ENCODE peak calls at places on chromosomes 3 and 15, in eight cellular contexts. E is LNCaP clone FGC, N is WERI-Rb-1, W is GM06990, X is transverse colon, O is ovary, V is AG04450, R is body of pancreas. Z is an unnamed sample.

GRCh38 chr15:38071211-38071972 is 137.0 kb downstream of the TMCO5A start:
- DNase-seq in E (no peak), N (no peak), W (no peak), X (no peak), O (no peak), V (no peak), R (no peak), Z (no peak)

GRCh38 chr3:99868438-99868723 is 50.7 kb downstream of the CMSS1 start:
- DNase-seq in E (no peak), N (peak), W (no peak), X (no peak), O (no peak), V (no peak), R (no peak), Z (no peak)

GRCh38 chr3:10286596-10287295 is 6.0 kb downstream of the GHRL start:
- DNase-seq in E (no peak), N (no peak), W (no peak), X (no peak), O (no peak), V (peak), R (no peak), Z (peak)

GRCh38 chr3:45224824-45225464 is 1.1 kb downstream of the TMEM158 start:
- DNase-seq in E (peak), N (peak), W (peak), X (peak), O (peak), V (peak), R (peak), Z (no peak)

GRCh38 chr3:72576563-72576962 is 271.7 kb downstream of the SHQ1 start:
- DNase-seq in E (no peak), N (no peak), W (no peak), X (no peak), O (no peak), V (no peak), R (no peak), Z (no peak)

GRCh38 chr15:40115670-40116093 is 7.0 kb upstream of the BMF start:
- DNase-seq in E (no peak), N (no peak), W (peak), X (peak), O (no peak), V (no peak), R (peak), Z (no peak)

GRCh38 chr3:141203866-141204265 is 27.8 kb upstream of the PXYLP1 start:
- DNase-seq in E (no peak), N (no peak), W (no peak), X (no peak), O (no peak), V (no peak), R (no peak), Z (no peak)

GRCh38 chr3:29773481-29773880 is 492.6 kb downstream of the RBMS3 start:
- DNase-seq in E (no peak), N (no peak), W (no peak), X (no peak), O (no peak), V (no peak), R (no peak), Z (no peak)

GRCh38 chr3:148600902-148601765 is 96.6 kb upstream of the AGTR1 start:
- DNase-seq in E (no peak), N (no peak), W (no peak), X (peak), O (no peak), V (no peak), R (peak), Z (peak)

GRCh38 chr3:139655880-139656279 is 21.9 kb downstream of the NMNAT3 start:
- DNase-seq in E (no peak), N (no peak), W (no peak), X (no peak), O (no peak), V (no peak), R (no peak), Z (peak)

GRCh38 chr15:88701561-88702095 is 62.8 kb downstream of the ISG20 start:
- DNase-seq in E (no peak), N (no peak), W (no peak), X (peak), O (no peak), V (no peak), R (peak), Z (no peak)

GRCh38 chr3:130609166-130609574 is 92.2 kb downstream of the COL6A6 start:
- DNase-seq in E (no peak), N (no peak), W (no peak), X (no peak), O (peak), V (no peak), R (peak), Z (no peak)

GRCh38 chr3:147655236-147655635 is 246.1 kb downstream of the ZIC1 start:
- DNase-seq in E (no peak), N (no peak), W (no peak), X (no peak), O (no peak), V (no peak), R (no peak), Z (no peak)

GRCh38 chr15:39267685-39268084 is 313.2 kb upstream of the THBS1 start:
- DNase-seq in E (no peak), N (no peak), W (no peak), X (no peak), O (no peak), V (no peak), R (no peak), Z (no peak)

GRCh38 chr15:85751731-85752421 is 42.8 kb downstream of the KLHL25 start:
- DNase-seq in E (no peak), N (no peak), W (no peak), X (no peak), O (no peak), V (no peak), R (peak), Z (no peak)

GRCh38 chr3:177470200-177470941 is 273.1 kb upstream of the TBL1XR1 start:
- DNase-seq in E (no peak), N (no peak), W (no peak), X (no peak), O (no peak), V (no peak), R (no peak), Z (no peak)

GRCh38 chr15:28919679-28920655 is 34.2 kb downstream of the APBA2 start:
- DNase-seq in E (no peak), N (no peak), W (no peak), X (no peak), O (no peak), V (no peak), R (no peak), Z (no peak)

GRCh38 chr3:134423153-134423552 is 48.9 kb upstream of the AMOTL2 start:
- DNase-seq in E (no peak), N (peak), W (no peak), X (no peak), O (no peak), V (no peak), R (peak), Z (no peak)

GRCh38 chr3:128390867-128391266 is 75.8 kb downstream of the DNAJB8 start:
- DNase-seq in E (no peak), N (no peak), W (no peak), X (no peak), O (no peak), V (no peak), R (no peak), Z (no peak)

GRCh38 chr15:99906793-99907192 is 173.6 kb upstream of the LYSMD4 start:
- DNase-seq in E (no peak), N (no peak), W (no peak), X (no peak), O (no peak), V (no peak), R (no peak), Z (no peak)

GRCh38 chr3:160224256-160224655 is 966 bp upstream of the C3orf80 start:
- DNase-seq in E (no peak), N (no peak), W (no peak), X (no peak), O (no peak), V (no peak), R (no peak), Z (no peak)

GRCh38 chr3:172859035-172859434 is 108.5 kb downstream of the ECT2 start:
- DNase-seq in E (no peak), N (peak), W (no peak), X (no peak), O (no peak), V (no peak), R (no peak), Z (no peak)

GRCh38 chr3:88057650-88058321 is 1.0 kb downstream of the CGGBP1 start:
- DNase-seq in E (no peak), N (no peak), W (no peak), X (no peak), O (no peak), V (no peak), R (no peak), Z (no peak)

GRCh38 chr3:42683875-42684593 is 1.3 kb upstream of the KLHL40 start:
- DNase-seq in E (no peak), N (peak), W (no peak), X (peak), O (no peak), V (peak), R (no peak), Z (peak)

GRCh38 chr15:48962662-48963523 is 826 bp downstream of the SHC4 start:
- DNase-seq in E (no peak), N (no peak), W (no peak), X (no peak), O (peak), V (no peak), R (peak), Z (no peak)

GRCh38 chr15:41577863-41578735 is 19.1 kb downstream of the TYRO3 start:
- DNase-seq in E (no peak), N (no peak), W (no peak), X (no peak), O (no peak), V (no peak), R (peak), Z (no peak)

GRCh38 chr3:134516905-134517304 is 31.0 kb downstream of the CEP63 start:
- DNase-seq in E (no peak), N (no peak), W (no peak), X (no peak), O (no peak), V (no peak), R (no peak), Z (no peak)

GRCh38 chr3:101038393-101038792 is 45.2 kb upstream of the ABI3BP start:
- DNase-seq in E (no peak), N (no peak), W (no peak), X (no peak), O (no peak), V (no peak), R (no peak), Z (no peak)

DNA sequence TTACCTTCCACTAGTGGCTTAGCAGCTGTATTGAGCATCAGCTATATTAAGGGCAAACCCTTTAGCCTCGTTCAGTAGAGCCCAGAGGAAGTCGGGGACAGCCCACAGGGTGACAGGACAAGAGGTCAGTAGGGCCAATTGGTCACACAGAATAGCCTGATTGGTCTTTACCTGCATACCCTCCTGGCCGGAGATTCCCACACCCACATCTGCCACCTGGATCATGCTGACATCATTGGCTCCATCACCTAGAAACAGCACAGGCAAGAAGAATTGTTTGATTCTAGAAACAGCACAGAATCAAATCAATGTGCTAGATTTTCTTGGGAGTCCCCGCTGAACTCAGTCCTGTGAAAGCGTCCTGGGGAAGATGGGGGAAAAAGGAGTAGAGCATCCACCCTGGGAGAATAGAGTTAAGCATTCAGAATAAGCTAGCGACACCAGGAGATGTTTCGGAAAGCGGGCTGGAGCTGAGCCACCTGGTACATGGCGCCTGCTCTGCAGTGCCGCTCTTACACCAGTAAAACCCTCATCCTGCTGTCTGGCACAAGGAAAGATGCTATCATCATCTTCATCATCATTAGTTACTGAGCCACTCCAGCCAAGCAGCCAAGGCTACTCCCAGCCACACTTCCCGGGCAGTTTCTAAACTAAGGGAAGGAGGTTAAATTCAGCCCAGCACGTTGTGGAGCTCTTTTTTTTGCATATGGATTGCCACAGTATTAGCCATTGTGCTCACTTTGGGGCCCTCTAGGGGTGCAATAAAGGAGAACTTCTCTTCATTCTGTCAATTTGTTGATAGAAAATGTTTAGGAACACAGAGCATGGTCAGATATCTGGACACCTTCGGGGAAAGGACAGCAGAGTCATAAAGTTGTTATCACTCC is 171.3 kb downstream of the ATP10A start:
- DNase-seq in E (no peak), N (no peak), W (no peak), X (no peak), O (no peak), V (no peak), R (no peak), Z (no peak)
- TF ChIP-seq CTCF in E (peak), N (peak), W (no peak), X (no peak), O (no peak), V (peak), R (no peak), Z (peak)

GRCh38 chr3:86988235-86988634 is 2.7 kb downstream of the VGLL3 start:
- DNase-seq in E (no peak), N (no peak), W (no peak), X (no peak), O (no peak), V (no peak), R (no peak), Z (no peak)

GRCh38 chr3:86990734-86991481 is at the start of gene VGLL3:
- DNase-seq in E (no peak), N (peak), W (no peak), X (peak), O (peak), V (peak), R (peak), Z (no peak)

GRCh38 chr3:86988986-86989385 is 2.0 kb downstream of the VGLL3 start:
- DNase-seq in E (no peak), N (no peak), W (no peak), X (no peak), O (no peak), V (no peak), R (no peak), Z (no peak)

GRCh38 chr3:86990171-86990733 is 697 bp downstream of the VGLL3 start:
- DNase-seq in E (no peak), N (peak), W (no peak), X (no peak), O (peak), V (no peak), R (peak), Z (no peak)

GRCh38 chr3:86989611-86990010 is 1.3 kb downstream of the VGLL3 start:
- DNase-seq in E (no peak), N (no peak), W (no peak), X (no peak), O (no peak), V (no peak), R (no peak), Z (no peak)
- H3K4me3 ChIP-seq in E (no peak), N (no peak), W (no peak), X (peak), O (peak), V (peak), R (no peak), Z (no peak)

DNA sequence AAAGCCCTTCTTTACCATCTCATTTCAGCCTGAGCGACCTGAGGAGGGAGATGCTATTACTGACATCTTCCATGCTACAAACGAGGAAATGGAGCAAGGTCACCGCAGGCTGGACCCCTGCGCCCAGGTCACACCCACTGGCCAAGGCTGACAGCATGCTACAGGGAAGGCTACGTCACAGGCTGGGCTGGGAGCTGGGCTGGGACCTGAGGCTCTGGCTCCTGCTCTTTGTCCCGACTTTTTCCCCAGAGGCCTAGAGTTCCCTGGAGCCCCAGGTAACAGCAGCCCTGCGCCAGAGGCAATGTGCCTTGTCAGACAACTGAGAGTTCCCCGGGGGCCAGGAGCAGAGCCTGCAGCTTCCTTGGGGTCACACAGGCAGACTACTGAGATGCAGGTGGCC is 87.2 kb downstream of the IQSEC1 start:
- DNase-seq in E (no peak), N (no peak), W (no peak), X (no peak), O (no peak), V (no peak), R (no peak), Z (no peak)
- TF ChIP-seq CTCF in E (no peak), N (no peak), W (no peak), X (no peak), O (no peak), V (no peak), R (no peak), Z (no peak)

DNA sequence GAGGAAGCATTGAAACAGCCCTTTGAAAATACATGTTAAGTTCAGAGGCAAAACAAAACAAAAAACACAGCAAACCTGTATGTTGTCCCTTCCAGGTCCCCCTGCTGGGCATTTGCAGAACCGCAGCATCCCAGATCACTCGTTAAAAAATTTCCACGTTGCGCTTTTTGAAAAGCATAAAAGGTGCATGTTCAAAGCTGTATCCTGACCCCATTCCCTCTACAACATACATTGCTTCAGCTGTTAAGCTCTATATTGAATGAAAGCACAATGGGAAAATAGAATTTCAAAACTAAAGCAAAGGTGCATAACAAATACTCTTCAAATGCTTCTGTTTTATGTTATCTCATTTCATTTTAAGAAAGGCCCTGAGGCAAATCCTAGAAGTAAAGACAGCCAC is 328.3 kb downstream of the THSD4 start:
- DNase-seq in E (no peak), N (peak), W (no peak), X (peak), O (peak), V (no peak), R (peak), Z (no peak)
- H3K4me3 ChIP-seq in E (no peak), N (no peak), W (no peak), X (no peak), O (no peak), V (no peak), R (no peak), Z (no peak)

DNA sequence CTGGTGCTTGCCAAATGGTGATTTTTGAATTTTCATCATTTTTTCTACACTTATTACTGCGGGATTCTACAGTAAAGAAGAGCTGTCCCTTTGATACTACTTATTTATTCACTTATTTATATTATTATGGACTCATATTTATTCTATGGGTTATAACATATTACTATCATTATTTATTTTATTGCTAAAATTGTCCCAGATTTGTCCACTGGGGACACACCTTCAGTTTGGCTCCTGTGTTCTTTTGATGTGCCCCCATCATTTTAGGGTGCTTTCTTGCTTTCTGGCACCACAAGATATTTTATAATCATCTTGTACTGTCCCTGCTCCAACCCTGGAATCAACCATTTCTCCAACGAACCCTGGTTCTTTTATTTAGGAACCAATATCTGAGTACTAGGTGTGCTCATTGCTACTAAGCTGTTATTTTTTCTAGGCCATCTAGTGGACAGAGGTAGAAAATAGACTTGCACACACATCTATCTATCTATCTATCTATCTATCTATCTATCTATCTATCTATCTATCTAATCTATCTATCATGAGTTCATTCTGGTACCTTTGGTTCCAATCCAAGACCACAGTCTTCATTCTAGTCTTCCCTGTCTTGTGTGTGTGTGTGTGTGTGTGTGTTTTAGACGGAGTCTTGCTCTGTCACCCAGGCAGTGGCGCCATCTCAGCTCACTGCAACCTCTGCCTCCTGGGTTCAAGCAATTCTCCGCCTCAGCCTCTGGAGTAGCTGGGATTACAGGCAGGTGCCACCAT is 16.0 kb downstream of the SLC22A14 start:
- DNase-seq in E (no peak), N (no peak), W (no peak), X (no peak), O (no peak), V (no peak), R (no peak), Z (no peak)
- TF ChIP-seq CTCF in E (peak), N (peak), W (peak), X (peak), O (no peak), V (peak), R (no peak), Z (peak)

Z was measured in epithelial cell of proximal tubule.